ENCODE peak calls at places on chromosomes 16 and 17, in nine cellular contexts. Z is ascending aorta, E is testis, S is body of pancreas, U is fibroblast of lung, A is MM.1S, M is heart left ventricle, T is Panc1, R is small intestine. J is an unnamed sample. For H3K36me3, the result is how much of the 10 kb centered on the place peaks cover.

GRCh38 chr17:69434164-69434579 is 19.7 kb downstream of the MAP2K6 start:
- DNase-seq in Z (no peak), U (peak), T (no peak), S (no peak), A (no peak), M (no peak), E (no peak), R (peak), J (no peak)

GRCh38 chr16:72400257-72401078 is 228.5 kb upstream of the PMFBP1 start:
- DNase-seq in A (peak), M (no peak), U (peak), T (peak), R (peak), S (peak), Z (no peak), E (peak), J (no peak)

GRCh38 chr16:27235938-27236245 is 32.6 kb downstream of the KDM8 start:
- DNase-seq in U (no peak), A (no peak), R (no peak), T (no peak), M (no peak), Z (no peak), E (no peak), S (no peak), J (no peak)

GRCh38 chr17:48747445-48748363 is 19.2 kb upstream of the HOXB13 start:
- DNase-seq in S (no peak), R (no peak), T (no peak), A (no peak), U (no peak), M (no peak), E (no peak), Z (no peak), J (no peak)

GRCh38 chr16:23753908-23754593 is 775 bp upstream of the CHP2 start:
- DNase-seq in U (no peak), A (no peak), E (no peak), T (no peak), M (no peak), Z (no peak), S (no peak), R (peak), J (no peak)

GRCh38 chr17:67492824-67493490 is 115.9 kb downstream of the PITPNC1 start:
- DNase-seq in A (no peak), E (no peak), M (no peak), S (no peak), U (peak), Z (no peak), T (no peak), R (no peak), J (no peak)

GRCh38 chr16:12570046-12570618 is 233.6 kb downstream of the CPPED1 start:
- DNase-seq in S (no peak), M (no peak), Z (no peak), U (no peak), A (no peak), T (no peak), E (no peak), R (no peak), J (no peak)

GRCh38 chr16:67842509-67843342 is 606 bp downstream of the THAP11 start:
- DNase-seq in R (peak), M (peak), T (no peak), A (peak), S (peak), Z (peak), U (peak), E (peak), J (no peak)

GRCh38 chr17:57407287-57408063 is 151.2 kb downstream of the MSI2 start:
- DNase-seq in M (no peak), E (no peak), T (no peak), U (peak), Z (no peak), S (peak), R (peak), A (no peak), J (no peak)

GRCh38 chr16:84279871-84280270 is 14.8 kb upstream of the WFDC1 start:
- DNase-seq in T (no peak), R (no peak), S (no peak), A (no peak), E (no peak), Z (no peak), M (no peak), U (no peak), J (no peak)

GRCh38 chr17:33520404-33521032 is 227.4 kb upstream of the ASIC2 start:
- DNase-seq in A (peak), E (peak), T (peak), R (peak), Z (no peak), U (no peak), S (peak), M (peak), J (peak)

GRCh38 chr17:31248986-31249385 is 48.1 kb downstream of the OMG start:
- DNase-seq in R (no peak), S (no peak), Z (no peak), E (no peak), T (no peak), U (peak), A (no peak), M (no peak), J (no peak)

GRCh38 chr16:86072328-86073102 is 173.6 kb downstream of the IRF8 start:
- DNase-seq in S (peak), R (peak), T (peak), A (peak), U (peak), M (no peak), E (peak), Z (no peak), J (peak)

GRCh38 chr17:29190808-29191207 is 10.6 kb upstream of the MYO18A start:
- DNase-seq in R (no peak), M (no peak), T (no peak), A (no peak), S (no peak), E (no peak), U (no peak), Z (no peak), J (no peak)

GRCh38 chr16:619476-620100 is 11.2 kb upstream of the WFIKKN1 start:
- DNase-seq in E (no peak), T (no peak), Z (no peak), M (no peak), A (no peak), S (no peak), U (no peak), R (no peak), J (no peak)

GRCh38 chr16:52191533-52192134 is 355.3 kb downstream of the TOX3 start:
- DNase-seq in T (peak), U (peak), S (peak), Z (no peak), E (peak), A (peak), R (peak), M (peak), J (peak)

DNA sequence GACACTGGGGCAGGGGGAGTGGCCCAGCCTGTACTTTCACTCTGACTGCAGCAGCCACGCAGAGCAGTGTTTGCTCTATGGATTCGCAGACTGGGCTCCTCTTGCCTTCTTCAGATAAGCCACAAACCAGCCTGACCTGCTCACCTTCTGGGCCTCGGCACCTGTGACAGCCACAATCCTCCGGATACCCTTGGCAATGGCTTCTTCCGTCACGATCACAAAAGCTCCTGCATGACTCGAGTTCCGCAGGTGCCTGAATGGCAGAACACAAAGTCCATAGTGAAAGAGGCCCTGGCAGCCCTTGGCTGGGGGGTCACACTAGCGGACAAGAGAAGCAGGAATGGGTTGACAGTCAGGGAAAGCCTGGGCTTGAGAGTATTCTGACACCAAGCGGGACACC is 3.8 kb upstream of the EXOSC6 start:
- DNase-seq in S (no peak), U (no peak), T (no peak), R (no peak), E (no peak), Z (no peak), M (no peak), A (no peak), J (no peak)
- H3K36me3 ChIP-seq in S (half or more), U (under half), T (under half), R (under half), E (under half), Z (half or more), M (half or more), A (under half), J (half or more)

DNA sequence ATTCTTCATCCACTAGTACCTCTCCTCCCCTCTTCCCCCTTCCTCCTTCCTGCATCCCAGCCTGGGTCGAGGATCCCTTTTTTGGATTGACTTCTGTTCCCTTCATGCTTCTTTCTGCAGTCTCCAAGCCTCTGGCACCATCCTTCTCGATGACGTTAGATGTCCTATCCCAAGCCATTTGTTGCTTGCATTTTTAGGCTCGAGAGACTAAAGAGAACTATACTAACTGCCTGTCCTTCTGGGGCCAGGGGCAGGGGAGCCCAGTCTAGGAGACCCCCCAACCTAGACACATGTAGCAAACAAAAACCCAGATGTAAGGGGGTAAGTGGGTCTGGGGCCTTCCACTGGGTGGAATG is 23.9 kb downstream of the UNK start:
- DNase-seq in Z (no peak), U (no peak), S (no peak), A (no peak), T (no peak), E (no peak), M (no peak), R (no peak), J (no peak)
- H3K36me3 ChIP-seq in Z (under half), U (under half), S (under half), A (under half), T (under half), E (under half), M (under half), R (under half), J (under half)

GRCh38 chr16:81014672-81015071 is 7.7 kb downstream of the CENPN start:
- DNase-seq in E (no peak), S (no peak), T (no peak), U (no peak), A (no peak), Z (no peak), M (no peak), R (no peak), J (no peak)

GRCh38 chr16:81018496-81018895 is 11.5 kb downstream of the CENPN start:
- DNase-seq in Z (no peak), E (no peak), A (no peak), R (no peak), M (no peak), T (no peak), U (no peak), S (no peak), J (no peak)

GRCh38 chr16:81008151-81008789 is 1.3 kb downstream of the CENPN start:
- DNase-seq in T (no peak), M (no peak), A (no peak), U (no peak), Z (no peak), E (no peak), R (no peak), S (no peak), J (no peak)

GRCh38 chr16:81012974-81013373 is 6.0 kb downstream of the CENPN start:
- DNase-seq in Z (no peak), M (no peak), A (no peak), R (no peak), S (no peak), T (no peak), E (no peak), U (no peak), J (no peak)
- H3K36me3 ChIP-seq in Z (under half), M (under half), A (under half), R (under half), S (under half), T (under half), E (under half), U (under half), J (under half)

GRCh38 chr16:1998360-1998835 is 8.6 kb downstream of the SYNGR3 start:
- DNase-seq in E (no peak), U (no peak), S (no peak), T (no peak), R (no peak), A (no peak), M (no peak), Z (no peak), J (no peak)
- H3K36me3 ChIP-seq in E (under half), U (under half), S (under half), T (under half), R (under half), A (under half), M (half or more), Z (half or more), J (half or more)

DNA sequence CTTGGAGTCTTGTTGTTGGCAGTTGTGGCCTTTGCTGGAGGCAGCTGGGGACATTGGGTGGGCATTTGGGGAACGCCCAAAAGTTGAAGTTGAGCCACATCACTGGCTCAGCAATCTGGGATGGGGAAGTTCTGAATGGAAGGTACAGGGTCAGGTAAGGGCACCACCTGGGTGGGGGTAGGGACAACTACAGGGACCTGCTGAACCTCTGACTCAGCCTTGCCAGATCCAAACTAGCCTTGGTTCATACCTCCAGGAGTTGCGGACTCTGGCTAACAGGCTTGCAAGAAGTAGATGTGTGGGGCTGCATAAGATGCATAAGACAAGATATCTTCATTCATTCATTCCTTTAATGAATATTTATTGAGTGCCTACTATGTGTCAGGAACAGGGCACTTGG is 16.0 kb downstream of the FMNL1 start:
- DNase-seq in E (no peak), T (no peak), S (no peak), A (no peak), Z (no peak), R (no peak), M (no peak), U (no peak), J (no peak)
- H3K36me3 ChIP-seq in E (under half), T (under half), S (under half), A (under half), Z (under half), R (under half), M (under half), U (under half), J (under half)

DNA sequence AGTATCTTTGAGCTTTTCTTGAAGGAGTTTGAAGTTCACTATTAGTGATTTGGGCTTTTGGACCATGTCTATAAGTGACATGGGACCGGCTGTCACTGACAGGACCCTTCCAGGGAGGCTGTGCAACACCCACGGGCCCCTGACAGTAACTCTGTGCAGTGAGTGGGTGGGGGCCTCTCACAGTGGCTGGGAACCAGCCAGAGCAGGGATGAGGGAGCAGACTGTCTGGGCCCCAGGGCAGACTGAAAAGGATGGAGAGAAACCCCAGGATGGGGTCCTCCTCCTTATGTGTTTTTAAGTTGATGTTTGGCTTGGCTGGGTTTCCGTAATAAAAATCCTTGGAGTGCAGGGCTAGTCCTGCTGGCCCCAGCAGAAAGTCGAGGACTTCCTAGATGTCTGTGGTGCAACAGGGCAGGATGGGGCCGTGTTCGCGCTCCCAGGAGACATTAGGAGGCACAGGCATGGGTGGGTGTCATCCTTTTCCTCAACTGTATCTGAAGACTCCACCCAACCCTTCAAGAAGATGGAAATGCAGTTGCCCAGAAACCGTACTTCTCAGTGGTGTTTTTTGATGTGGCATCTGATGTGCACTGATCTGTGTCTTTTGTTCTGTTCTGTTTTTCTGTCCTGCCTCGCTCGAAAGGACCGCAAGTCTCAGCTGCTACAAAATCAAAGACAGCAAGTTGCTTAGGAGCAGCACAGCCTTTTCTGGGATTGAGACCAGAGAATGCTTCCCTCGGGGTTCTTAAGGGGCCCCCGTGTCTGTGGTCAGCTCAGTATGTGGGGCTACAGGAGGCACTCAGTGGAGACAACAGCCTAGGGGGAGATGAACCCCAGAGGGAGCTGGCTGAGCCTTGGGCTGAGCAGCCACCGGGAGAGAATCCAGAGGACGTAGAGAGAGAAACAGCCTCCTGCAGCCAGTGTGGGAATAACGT is 24.2 kb downstream of the PLD6 start:
- DNase-seq in M (peak), U (no peak), E (no peak), Z (no peak), T (no peak), S (no peak), R (no peak), A (no peak), J (no peak)
- H3K36me3 ChIP-seq in M (half or more), U (under half), E (under half), Z (half or more), T (under half), S (under half), R (under half), A (under half), J (under half)

J was measured in MG63.